ENCODE peak calls at places on chromosomes 7 and 10, in eight cellular contexts. Z is SK-N-SH, M is mammary epithelial cell, V is hepatocyte, P is cardiac muscle cell, W is gastrocnemius medialis, K is Caco-2, S is cardiac fibroblast. E is an unnamed sample.

GRCh38 chr7:91671245-91671644 is 209.3 kb downstream of the MTERF1 start:
- DNase-seq in Z (no peak), M (no peak), V (no peak), P (no peak), W (no peak), K (no peak), S (no peak), E (no peak)

GRCh38 chr10:114271014-114271778 is 32.1 kb downstream of the VWA2 start:
- DNase-seq in Z (no peak), M (peak), V (peak), P (no peak), W (no peak), K (no peak), S (no peak), E (no peak)

GRCh38 chr7:36986429-36987362 is 262.4 kb upstream of the AOAH start:
- DNase-seq in Z (peak), M (peak), V (peak), P (peak), W (peak), K (peak), S (peak), E (peak)

GRCh38 chr10:56481521-56482091 is 120.5 kb upstream of the ZWINT start:
- DNase-seq in Z (no peak), M (no peak), V (no peak), P (no peak), W (no peak), K (no peak), S (no peak), E (no peak)

GRCh38 chr10:121289800-121290199 is 308.4 kb downstream of the FGFR2 start:
- DNase-seq in Z (no peak), M (no peak), V (no peak), P (no peak), W (no peak), K (no peak), S (no peak), E (no peak)

GRCh38 chr10:74923556-74923955 is 97.2 kb downstream of the KAT6B start:
- DNase-seq in Z (no peak), M (no peak), V (no peak), P (no peak), W (no peak), K (no peak), S (no peak), E (no peak)

GRCh38 chr7:22980422-22980821 is 33.5 kb downstream of the HYCC1 start:
- DNase-seq in Z (no peak), M (peak), V (no peak), P (peak), W (no peak), K (no peak), S (peak), E (no peak)

GRCh38 chr7:38198356-38198755 is 20.3 kb downstream of the STARD3NL start:
- DNase-seq in Z (no peak), M (no peak), V (no peak), P (no peak), W (no peak), K (no peak), S (peak), E (no peak)

GRCh38 chr7:159197066-159197975 is 52.7 kb upstream of the VIPR2 start:
- DNase-seq in Z (no peak), M (no peak), V (peak), P (no peak), W (no peak), K (no peak), S (peak), E (no peak)

GRCh38 chr7:47518827-47519226 is 63.1 kb downstream of the TNS3 start:
- DNase-seq in Z (no peak), M (no peak), V (peak), P (no peak), W (no peak), K (no peak), S (peak), E (no peak)

GRCh38 chr10:21020545-21020944 is 123.4 kb upstream of the NEBL start:
- DNase-seq in Z (peak), M (peak), V (peak), P (peak), W (no peak), K (peak), S (peak), E (no peak)

GRCh38 chr7:19113855-19114590 is 3.4 kb downstream of the TWIST1 start:
- DNase-seq in Z (peak), M (no peak), V (no peak), P (peak), W (no peak), K (no peak), S (peak), E (no peak)

GRCh38 chr7:143331179-143331825 is 15.4 kb downstream of the CLCN1 start:
- DNase-seq in Z (no peak), M (peak), V (no peak), P (peak), W (peak), K (no peak), S (peak), E (no peak)

GRCh38 chr7:6250364-6250833 is 22.0 kb downstream of the CYTH3 start:
- DNase-seq in Z (no peak), M (peak), V (no peak), P (no peak), W (no peak), K (no peak), S (peak), E (no peak)

GRCh38 chr10:26799342-26799741 is 61.4 kb downstream of the ABI1 start:
- DNase-seq in Z (no peak), M (no peak), V (no peak), P (no peak), W (no peak), K (no peak), S (no peak), E (peak)

GRCh38 chr7:37901236-37901827 is 15.3 kb downstream of the SFRP4 start:
- DNase-seq in Z (peak), M (peak), V (peak), P (peak), W (no peak), K (peak), S (peak), E (no peak)

GRCh38 chr7:101125989-101126650 is 784 bp upstream of the SERPINE1 start:
- DNase-seq in Z (no peak), M (peak), V (peak), P (peak), W (peak), K (no peak), S (peak), E (no peak)

GRCh38 chr7:124649397-124650029 is 116.1 kb downstream of the GPR37 start:
- DNase-seq in Z (no peak), M (no peak), V (no peak), P (no peak), W (no peak), K (no peak), S (no peak), E (no peak)

GRCh38 chr10:3852147-3852904 is 67.3 kb upstream of the KLF6 start:
- DNase-seq in Z (no peak), M (peak), V (peak), P (peak), W (peak), K (peak), S (peak), E (no peak)

GRCh38 chr10:23060918-23061317 is 34.5 kb upstream of the MSRB2 start:
- DNase-seq in Z (no peak), M (no peak), V (no peak), P (no peak), W (no peak), K (no peak), S (no peak), E (no peak)

GRCh38 chr7:70645876-70646336 is 486.0 kb upstream of the GALNT17 start:
- DNase-seq in Z (peak), M (no peak), V (no peak), P (no peak), W (no peak), K (no peak), S (no peak), E (no peak)

GRCh38 chr10:86113983-86114382 is 252.6 kb downstream of the GRID1 start:
- DNase-seq in Z (no peak), M (no peak), V (no peak), P (no peak), W (no peak), K (no peak), S (no peak), E (no peak)

GRCh38 chr10:77804371-77804770 is 122.2 kb downstream of the DLG5 start:
- DNase-seq in Z (no peak), M (no peak), V (no peak), P (no peak), W (no peak), K (no peak), S (no peak), E (no peak)

GRCh38 chr10:31650010-31650409 is 278.6 kb downstream of the ARHGAP12 start:
- DNase-seq in Z (peak), M (no peak), V (peak), P (peak), W (peak), K (no peak), S (peak), E (no peak)

GRCh38 chr7:100882769-100883526 is 6.6 kb downstream of the UFSP1 start:
- DNase-seq in Z (peak), M (no peak), V (no peak), P (no peak), W (no peak), K (no peak), S (no peak), E (no peak)

GRCh38 chr10:132516771-132517725 is 20.5 kb upstream of the INPP5A start:
- DNase-seq in Z (peak), M (peak), V (peak), P (peak), W (peak), K (peak), S (peak), E (peak)

GRCh38 chr7:99786726-99787300 is 2.8 kb upstream of the CYP3A4 start:
- DNase-seq in Z (no peak), M (peak), V (no peak), P (no peak), W (no peak), K (no peak), S (no peak), E (no peak)

GRCh38 chr7:39249635-39250034 is 271.9 kb downstream of the POU6F2 start:
- DNase-seq in Z (no peak), M (no peak), V (no peak), P (no peak), W (no peak), K (no peak), S (no peak), E (no peak)

GRCh38 chr7:25720427-25720826 is 431.6 kb upstream of the NFE2L3 start:
- DNase-seq in Z (peak), M (peak), V (no peak), P (peak), W (no peak), K (peak), S (peak), E (no peak)

GRCh38 chr7:116231543-116232401 is 21.4 kb downstream of the TES start:
- DNase-seq in Z (no peak), M (no peak), V (peak), P (peak), W (no peak), K (no peak), S (peak), E (no peak)

GRCh38 chr7:134513169-134513752 is 14.1 kb upstream of the AKR1B10 start:
- DNase-seq in Z (peak), M (peak), V (peak), P (peak), W (no peak), K (peak), S (peak), E (no peak)

GRCh38 chr7:44772867-44773266 is 23.6 kb upstream of the PPIA start:
- DNase-seq in Z (no peak), M (no peak), V (no peak), P (no peak), W (no peak), K (no peak), S (no peak), E (no peak)
- TF ChIP-seq CTCF in Z (no peak), M (no peak), V (no peak), P (no peak), W (no peak), K (peak), S (no peak), E (no peak)

DNA sequence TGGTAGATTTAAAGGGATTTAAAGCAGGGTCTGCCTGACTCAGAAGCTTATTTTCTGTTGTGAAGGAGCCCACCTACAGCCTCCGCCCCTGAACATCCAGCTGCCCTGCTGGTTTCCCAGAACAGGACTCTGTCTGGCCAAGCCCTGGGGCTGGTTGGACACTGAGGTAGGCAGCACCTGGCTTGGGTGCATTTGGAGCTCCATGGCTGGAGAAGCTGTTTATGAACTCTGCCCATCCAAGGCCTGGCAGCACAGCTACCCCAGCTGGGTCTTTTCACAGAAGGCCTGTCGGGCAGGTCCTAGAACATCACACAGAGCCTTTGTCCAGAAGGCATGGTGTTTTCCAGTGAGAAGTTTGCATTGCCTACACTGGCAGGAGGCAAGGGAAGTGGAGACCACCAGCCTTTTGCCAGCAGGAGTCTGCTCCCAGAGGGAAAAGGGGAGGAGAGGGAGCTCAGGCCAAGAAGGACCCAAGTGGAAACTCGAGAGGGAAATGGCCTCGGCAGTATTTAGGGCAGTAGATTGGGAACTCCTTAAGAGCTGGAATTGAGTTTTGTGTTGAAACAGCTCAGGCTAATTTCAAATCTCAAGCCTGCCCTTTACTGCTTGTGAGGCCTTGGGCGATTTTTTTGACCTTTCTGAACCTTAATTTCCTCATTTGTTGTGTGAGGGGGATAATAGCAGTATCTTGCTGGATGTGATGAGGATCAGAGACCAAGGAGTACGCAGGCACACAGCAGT is 12.4 kb upstream of the PDCD4 start:
- DNase-seq in Z (no peak), M (no peak), V (no peak), P (no peak), W (no peak), K (no peak), S (no peak), E (no peak)
- H3K4me3 ChIP-seq in Z (no peak), M (no peak), V (no peak), P (no peak), W (no peak), K (no peak), S (no peak), E (no peak)

DNA sequence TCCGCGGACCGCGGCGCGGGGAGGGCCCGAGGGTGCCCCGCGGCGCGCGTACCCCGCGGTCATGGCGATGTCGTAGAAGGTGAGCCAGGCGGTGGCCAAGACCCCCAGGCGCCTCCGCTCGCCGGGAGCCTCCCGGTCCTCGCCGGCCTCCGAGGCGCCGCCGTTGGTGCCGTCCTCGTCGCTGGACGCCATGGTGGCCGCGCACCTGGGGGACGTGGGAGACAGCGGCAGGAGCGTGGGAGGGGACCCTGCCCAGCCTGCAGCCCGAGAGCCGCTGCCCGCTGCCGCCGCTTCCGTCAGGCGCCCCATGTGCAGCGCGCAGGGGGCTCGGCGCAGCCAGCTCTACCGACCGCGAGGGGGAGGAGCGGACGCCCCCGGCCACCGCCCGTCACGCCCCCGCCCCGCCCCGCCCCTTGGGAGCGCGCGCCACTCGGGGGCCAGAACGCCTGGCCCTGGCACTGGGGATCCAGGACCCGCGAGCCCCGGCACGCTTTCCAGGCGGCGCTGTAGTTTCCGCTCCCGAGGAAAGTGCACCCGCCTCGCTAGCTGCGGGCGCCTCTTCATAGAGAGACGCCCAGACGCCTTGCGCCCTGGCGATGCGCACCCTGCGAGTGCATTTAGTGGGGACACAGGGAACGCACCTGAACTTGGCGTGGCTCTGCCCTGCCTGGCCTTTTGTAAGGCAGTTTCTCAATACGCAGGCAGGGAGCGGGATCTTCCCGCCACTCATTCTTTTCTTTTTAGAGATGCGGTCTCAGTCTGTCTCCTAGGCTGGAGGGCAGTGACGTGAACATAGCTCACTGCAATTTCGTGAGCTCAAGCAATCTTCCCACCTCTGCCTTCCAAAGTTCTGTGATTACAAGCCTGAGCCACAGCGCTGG is at the start of gene HACD1:
- DNase-seq in Z (peak), M (peak), V (peak), P (peak), W (peak), K (peak), S (peak), E (peak)
- TF ChIP-seq CTCF in Z (peak), M (peak), V (peak), P (peak), W (no peak), K (no peak), S (no peak), E (peak)

GRCh38 chr10:96272256-96272985 is 1.1 kb upstream of the BLNK start:
- DNase-seq in Z (no peak), M (no peak), V (no peak), P (no peak), W (no peak), K (no peak), S (no peak), E (no peak)
- H3K4me3 ChIP-seq in Z (no peak), M (no peak), V (no peak), P (no peak), W (no peak), K (no peak), S (no peak), E (no peak)

GRCh38 chr7:140509789-140510188 is 30.5 kb upstream of the MKRN1 start:
- DNase-seq in Z (no peak), M (no peak), V (no peak), P (no peak), W (no peak), K (peak), S (no peak), E (no peak)

GRCh38 chr7:140512317-140513000 is 33.2 kb upstream of the MKRN1 start:
- DNase-seq in Z (peak), M (peak), V (peak), P (peak), W (no peak), K (no peak), S (peak), E (no peak)

GRCh38 chr7:140501941-140502340 is 22.6 kb upstream of the MKRN1 start:
- DNase-seq in Z (no peak), M (no peak), V (no peak), P (peak), W (no peak), K (no peak), S (no peak), E (no peak)

DNA sequence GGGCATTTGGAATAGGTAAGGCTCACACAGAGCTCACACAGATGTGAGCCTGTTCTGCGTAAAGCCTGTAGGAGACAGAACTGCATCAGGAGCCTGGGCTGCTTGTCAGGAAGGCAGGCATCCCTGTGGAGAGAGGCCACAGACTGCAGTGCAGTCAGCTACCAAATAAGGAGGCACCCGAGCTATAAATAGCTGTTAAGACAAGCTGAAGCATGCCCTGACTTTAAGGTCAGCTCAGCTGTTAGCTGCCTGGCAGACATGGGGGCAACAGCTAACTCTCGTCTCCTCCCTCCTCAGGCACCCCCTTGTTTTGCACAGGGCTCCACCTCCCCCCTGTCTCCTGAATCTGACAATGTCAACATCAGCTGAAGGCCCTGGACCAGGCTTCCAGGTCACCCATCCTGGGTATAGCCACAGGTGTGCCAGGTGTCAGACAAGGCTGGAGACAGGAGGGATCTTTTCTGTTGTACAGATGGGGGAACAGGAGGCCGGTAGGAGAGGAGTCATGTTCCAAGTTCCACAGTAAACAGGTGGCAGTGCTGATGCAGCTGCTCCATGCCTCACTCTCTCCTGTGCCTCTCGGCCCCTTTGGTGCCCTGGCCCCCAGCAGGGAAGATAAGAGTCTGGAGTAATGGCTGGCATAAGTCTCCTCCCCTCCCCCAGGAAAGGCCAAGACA is 27.6 kb upstream of the MKRN1 start:
- DNase-seq in Z (no peak), M (peak), V (peak), P (peak), W (peak), K (no peak), S (peak), E (no peak)
- TF ChIP-seq CTCF in Z (peak), M (peak), V (no peak), P (no peak), W (no peak), K (no peak), S (no peak), E (no peak)

GRCh38 chr7:157299613-157300405 is 37.0 kb upstream of the DNAJB6 start:
- DNase-seq in Z (peak), M (no peak), V (no peak), P (peak), W (no peak), K (no peak), S (peak), E (no peak)

GRCh38 chr7:157302314-157302711 is 34.5 kb upstream of the DNAJB6 start:
- DNase-seq in Z (peak), M (peak), V (no peak), P (no peak), W (peak), K (no peak), S (no peak), E (peak)

GRCh38 chr7:157300406-157300770 is 36.4 kb upstream of the DNAJB6 start:
- DNase-seq in Z (peak), M (no peak), V (no peak), P (no peak), W (no peak), K (no peak), S (no peak), E (no peak)

GRCh38 chr7:157297071-157297638 is 39.6 kb upstream of the DNAJB6 start:
- DNase-seq in Z (peak), M (no peak), V (no peak), P (no peak), W (no peak), K (no peak), S (no peak), E (no peak)

GRCh38 chr7:157299317-157299612 is 37.5 kb upstream of the DNAJB6 start:
- DNase-seq in Z (no peak), M (no peak), V (no peak), P (no peak), W (no peak), K (no peak), S (no peak), E (no peak)
- H3K4me3 ChIP-seq in Z (no peak), M (no peak), V (no peak), P (no peak), W (no peak), K (no peak), S (no peak), E (no peak)